ENCODE peak calls at places on chromosomes 7 and 10, in six cellular contexts. L is stimulated activated CD8-positive, alpha-beta memory T cell treated with anti-CD3 and anti-CD28 coated beads, Interleukin-4, amount 100 ng/mL, for 48 hours; N is endothelial cell; U is CD4-positive, alpha-beta T cell; R is ACHN; I is aorta. G is an unnamed sample.

GRCh38 chr7:5634107-5634950 is 147.1 kb downstream of the RNF216 start:
- DNase-seq in L (no peak), N (peak; percentile 52), I (peak; percentile 82), R (no peak), U (no peak), G (peak; percentile 77)

GRCh38 chr7:29044529-29044928 is 86.4 kb upstream of the TRIL start:
- DNase-seq in U (no peak), R (no peak), L (no peak), N (no peak), I (no peak), G (no peak)

GRCh38 chr10:101778781-101779543 is 3.0 kb upstream of the FGF8 start:
- DNase-seq in L (no peak), N (peak; percentile 62), I (peak; percentile 79), U (no peak), R (no peak), G (no peak)

GRCh38 chr7:128422856-128423255 is 13.1 kb upstream of the IMPDH1 start:
- DNase-seq in R (no peak), I (no peak), U (no peak), N (no peak), L (no peak), G (no peak)

GRCh38 chr10:12364559-12364958 is 15.2 kb downstream of the CAMK1D start:
- DNase-seq in I (no peak), N (no peak), R (no peak), L (no peak), U (no peak), G (no peak)

GRCh38 chr7:79531116-79531515 is 77.6 kb upstream of the MAGI2 start:
- DNase-seq in I (no peak), N (no peak), U (no peak), R (no peak), L (no peak), G (no peak)

GRCh38 chr7:138289864-138290263 is 170.2 kb upstream of the TRIM24 start:
- DNase-seq in I (no peak), N (no peak), R (no peak), U (no peak), L (no peak), G (no peak)

GRCh38 chr7:135745702-135746312 is 2.8 kb downstream of the FAM180A start:
- DNase-seq in N (no peak), U (no peak), I (peak; percentile 89), R (no peak), L (no peak), G (peak; percentile 81)

GRCh38 chr7:94512735-94513564 is 3.3 kb downstream of the CASD1 start:
- DNase-seq in R (no peak), I (no peak), N (no peak), U (no peak), L (no peak), G (no peak)

GRCh38 chr7:103690576-103690975 is 244.6 kb upstream of the SLC26A5 start:
- DNase-seq in N (no peak), U (no peak), R (no peak), I (no peak), L (no peak), G (no peak)

GRCh38 chr7:101171442-101171837 is 6.1 kb upstream of the VGF start:
- DNase-seq in L (peak; percentile 26), I (no peak), R (peak; percentile 66), N (no peak), U (no peak), G (no peak)

GRCh38 chr10:94003496-94003895 is 9.8 kb downstream of the PLCE1 start:
- DNase-seq in U (no peak), I (no peak), R (no peak), L (no peak), N (no peak), G (no peak)

GRCh38 chr10:38118072-38118807 is 24.1 kb downstream of the ZNF37A start:
- DNase-seq in I (no peak), L (no peak), U (no peak), R (peak; percentile 19), N (no peak), G (no peak)

GRCh38 chr10:133336131-133337078 is at the start of gene CALY:
- DNase-seq in N (peak; percentile 45), I (no peak), U (peak; percentile 90), L (peak; percentile 71), R (no peak), G (no peak)

GRCh38 chr10:20598590-20598989 is 298.5 kb downstream of the NEBL start:
- DNase-seq in U (no peak), I (peak; percentile 84), N (no peak), R (peak; percentile 79), L (no peak), G (peak; percentile 89)

G was measured in retinal pigment epithelial cell.